ENCODE peak calls at places on chromosomes 4 and X, in seven cellular contexts. One of them, this sample, is unnamed.

GRCh38 chr4:107037188-107037587 is 1.1 kb upstream of the DKK2 start:
- DNase-seq in HepG2: no peak
- DNase-seq in GM12878: no peak
- DNase-seq in A549: no peak
- DNase-seq in H1: no peak
- DNase-seq in endothelial cell of umbilical vein: peak; percentile 43
- DNase-seq in HCT116: no peak
- DNase-seq in this sample: no peak

GRCh38 chr4:84920591-84920990 is 45.9 kb downstream of the WDFY3 start:
- DNase-seq in HepG2: no peak
- DNase-seq in GM12878: no peak
- DNase-seq in A549: no peak
- DNase-seq in H1: no peak
- DNase-seq in endothelial cell of umbilical vein: peak; percentile 65
- DNase-seq in HCT116: no peak
- DNase-seq in this sample: peak; percentile 36

GRCh38 chrX:38375888-38376287 is 23.5 kb downstream of the OTC start:
- DNase-seq in HepG2: no peak
- DNase-seq in GM12878: no peak
- DNase-seq in A549: peak; percentile 11
- DNase-seq in H1: no peak
- DNase-seq in endothelial cell of umbilical vein: peak; percentile 12
- DNase-seq in HCT116: peak; percentile 0
- DNase-seq in this sample: peak; percentile 38

GRCh38 chrX:102966701-102967100 is 29.6 kb downstream of the RAB40AL start:
- DNase-seq in HepG2: no peak
- DNase-seq in GM12878: no peak
- DNase-seq in A549: no peak
- DNase-seq in H1: no peak
- DNase-seq in endothelial cell of umbilical vein: no peak
- DNase-seq in HCT116: no peak
- DNase-seq in this sample: no peak

GRCh38 chrX:137425273-137425902 is 140.5 kb upstream of the ZIC3 start:
- DNase-seq in HepG2: no peak
- DNase-seq in GM12878: no peak
- DNase-seq in A549: no peak
- DNase-seq in H1: no peak
- DNase-seq in endothelial cell of umbilical vein: no peak
- DNase-seq in HCT116: no peak
- DNase-seq in this sample: no peak

GRCh38 chr4:79308087-79308486 is 17.8 kb downstream of the NAA11 start:
- DNase-seq in HepG2: no peak
- DNase-seq in GM12878: no peak
- DNase-seq in A549: no peak
- DNase-seq in H1: no peak
- DNase-seq in endothelial cell of umbilical vein: no peak
- DNase-seq in HCT116: no peak
- DNase-seq in this sample: no peak

GRCh38 chrX:72057331-72057730 is 74.4 kb downstream of the RTL5 start:
- DNase-seq in HepG2: no peak
- DNase-seq in GM12878: no peak
- DNase-seq in A549: no peak
- DNase-seq in H1: no peak
- DNase-seq in endothelial cell of umbilical vein: no peak
- DNase-seq in HCT116: no peak
- DNase-seq in this sample: peak; percentile 76

GRCh38 chrX:20026278-20026677 is 35.4 kb upstream of the BCLAF3 start:
- DNase-seq in HepG2: peak; percentile 50
- DNase-seq in GM12878: no peak
- DNase-seq in A549: peak; percentile 17
- DNase-seq in H1: no peak
- DNase-seq in endothelial cell of umbilical vein: no peak
- DNase-seq in HCT116: no peak
- DNase-seq in this sample: peak; percentile 4

GRCh38 chr4:66575024-66575696 is 904.9 kb upstream of the EPHA5 start:
- DNase-seq in HepG2: peak; percentile 59
- DNase-seq in GM12878: no peak
- DNase-seq in A549: peak; percentile 95
- DNase-seq in H1: no peak
- DNase-seq in endothelial cell of umbilical vein: no peak
- DNase-seq in HCT116: no peak
- DNase-seq in this sample: no peak

GRCh38 chrX:45344597-45344996 is 143.9 kb upstream of the DIPK2B start:
- DNase-seq in HepG2: no peak
- DNase-seq in GM12878: no peak
- DNase-seq in A549: no peak
- DNase-seq in H1: no peak
- DNase-seq in endothelial cell of umbilical vein: no peak
- DNase-seq in HCT116: no peak
- DNase-seq in this sample: no peak

GRCh38 chrX:135625995-135626394 is 87.4 kb upstream of the CT45A1 start:
- DNase-seq in HepG2: peak; percentile 1
- DNase-seq in GM12878: no peak
- DNase-seq in A549: peak; percentile 29
- DNase-seq in H1: no peak
- DNase-seq in endothelial cell of umbilical vein: peak; percentile 1
- DNase-seq in HCT116: peak; percentile 2
- DNase-seq in this sample: peak; percentile 14

GRCh38 chr4:151031831-151032605 is 16.9 kb upstream of the LRBA start:
- DNase-seq in HepG2: no peak
- DNase-seq in GM12878: peak; percentile 54
- DNase-seq in A549: peak; percentile 35
- DNase-seq in H1: no peak
- DNase-seq in endothelial cell of umbilical vein: peak; percentile 97
- DNase-seq in HCT116: no peak
- DNase-seq in this sample: no peak
- H3K4me3 ChIP-seq in HepG2: no peak overlapping the region
- H3K4me3 ChIP-seq in GM12878: peak overlapping the region; percentile 38
- H3K4me3 ChIP-seq in A549: no peak overlapping the region
- H3K4me3 ChIP-seq in H1: no peak overlapping the region
- H3K4me3 ChIP-seq in endothelial cell of umbilical vein: no peak overlapping the region
- H3K4me3 ChIP-seq in HCT116: no peak overlapping the region
- H3K4me3 ChIP-seq in this sample: no peak overlapping the region

GRCh38 chrX:85993539-85994197 is 53.7 kb downstream of the CHM start:
- DNase-seq in HepG2: no peak
- DNase-seq in GM12878: no peak
- DNase-seq in A549: no peak
- DNase-seq in H1: no peak
- DNase-seq in endothelial cell of umbilical vein: peak; percentile 1
- DNase-seq in HCT116: no peak
- DNase-seq in this sample: no peak
- TF ChIP-seq MAX in HepG2: no peak
- TF ChIP-seq MAX in GM12878: no peak
- TF ChIP-seq MAX in A549: no peak
- TF ChIP-seq MAX in H1: no peak
- TF ChIP-seq MAX in endothelial cell of umbilical vein: no peak
- TF ChIP-seq MAX in HCT116: no peak
- TF ChIP-seq MAX in this sample: no peak

GRCh38 chrX:30283456-30284200 is 25.6 kb downstream of the NR0B1 start:
- DNase-seq in HepG2: peak; percentile 22
- DNase-seq in GM12878: no peak
- DNase-seq in A549: peak; percentile 93
- DNase-seq in H1: no peak
- DNase-seq in endothelial cell of umbilical vein: peak; percentile 87
- DNase-seq in HCT116: peak; percentile 75
- DNase-seq in this sample: peak; percentile 69

GRCh38 chrX:30278365-30278764 is 30.8 kb downstream of the NR0B1 start:
- DNase-seq in HepG2: no peak
- DNase-seq in GM12878: no peak
- DNase-seq in A549: no peak
- DNase-seq in H1: no peak
- DNase-seq in endothelial cell of umbilical vein: no peak
- DNase-seq in HCT116: no peak
- DNase-seq in this sample: no peak

GRCh38 chrX:30280428-30280827 is 28.8 kb downstream of the NR0B1 start:
- DNase-seq in HepG2: no peak
- DNase-seq in GM12878: no peak
- DNase-seq in A549: no peak
- DNase-seq in H1: no peak
- DNase-seq in endothelial cell of umbilical vein: no peak
- DNase-seq in HCT116: no peak
- DNase-seq in this sample: no peak

GRCh38 chrX:30282527-30282926 is 26.7 kb downstream of the NR0B1 start:
- DNase-seq in HepG2: no peak
- DNase-seq in GM12878: no peak
- DNase-seq in A549: peak; percentile 45
- DNase-seq in H1: no peak
- DNase-seq in endothelial cell of umbilical vein: peak; percentile 1
- DNase-seq in HCT116: no peak
- DNase-seq in this sample: no peak
- H3K4me3 ChIP-seq in HepG2: no peak overlapping the region
- H3K4me3 ChIP-seq in GM12878: no peak overlapping the region
- H3K4me3 ChIP-seq in A549: no peak overlapping the region
- H3K4me3 ChIP-seq in H1: no peak overlapping the region
- H3K4me3 ChIP-seq in endothelial cell of umbilical vein: no peak overlapping the region
- H3K4me3 ChIP-seq in HCT116: no peak overlapping the region
- H3K4me3 ChIP-seq in this sample: no peak overlapping the region

DNA sequence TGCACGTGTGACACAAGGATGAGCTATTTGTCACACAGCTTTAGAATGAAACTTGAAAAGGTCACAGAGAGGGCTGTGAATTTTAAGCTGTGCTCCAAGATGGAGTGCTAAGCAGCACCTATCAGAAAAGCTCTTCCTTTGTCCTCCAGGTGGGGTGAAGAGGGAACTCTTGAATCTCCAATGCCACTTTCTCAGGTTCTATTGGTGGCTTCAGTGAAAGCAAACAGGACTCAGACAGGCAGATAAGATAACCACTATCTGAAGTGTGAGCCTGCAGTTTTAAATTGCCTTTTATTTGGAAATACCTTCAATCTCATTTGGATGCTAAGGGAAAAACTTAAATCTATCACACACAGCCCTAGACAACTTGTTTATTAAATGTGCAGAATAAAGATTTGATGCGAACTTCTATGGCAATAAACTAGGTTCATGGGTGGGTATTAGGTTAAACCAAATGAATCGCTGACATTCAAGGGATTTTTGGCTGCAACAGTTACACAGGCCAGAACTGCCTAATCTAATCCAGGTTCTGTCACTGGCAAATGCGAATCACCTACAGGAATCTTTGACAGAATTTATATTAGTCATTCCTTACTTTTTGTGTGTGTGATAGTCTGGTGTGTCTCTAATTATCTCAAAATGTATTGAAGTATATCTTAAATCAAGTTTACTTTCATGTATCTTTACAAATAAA is 13.6 kb upstream of the PDGFRA start:
- DNase-seq in HepG2: no peak
- DNase-seq in GM12878: no peak
- DNase-seq in A549: no peak
- DNase-seq in H1: no peak
- DNase-seq in endothelial cell of umbilical vein: no peak
- DNase-seq in HCT116: no peak
- DNase-seq in this sample: no peak
- TF ChIP-seq MAX in HepG2: no peak
- TF ChIP-seq MAX in GM12878: no peak
- TF ChIP-seq MAX in A549: no peak
- TF ChIP-seq MAX in H1: no peak
- TF ChIP-seq MAX in endothelial cell of umbilical vein: no peak
- TF ChIP-seq MAX in HCT116: no peak
- TF ChIP-seq MAX in this sample: no peak

DNA sequence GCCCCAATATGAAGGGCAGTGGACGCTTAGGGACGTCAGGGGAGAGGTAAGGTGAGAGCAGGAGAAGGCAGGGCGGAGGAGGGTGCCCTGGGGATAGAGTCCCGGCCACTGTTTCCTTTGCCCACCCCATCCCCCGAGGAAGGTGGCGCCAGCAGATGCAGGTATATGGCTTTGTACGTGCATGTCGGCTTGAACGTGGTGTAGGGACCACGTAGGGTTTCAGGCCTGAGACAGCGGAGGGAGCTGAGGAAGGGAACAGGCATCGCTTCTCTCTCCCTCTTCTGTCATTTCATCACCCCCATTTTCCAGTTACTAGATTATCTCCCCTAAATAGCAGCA is 97.9 kb downstream of the PHKA2 start:
- DNase-seq in HepG2: no peak
- DNase-seq in GM12878: no peak
- DNase-seq in A549: no peak
- DNase-seq in H1: no peak
- DNase-seq in endothelial cell of umbilical vein: no peak
- DNase-seq in HCT116: no peak
- DNase-seq in this sample: no peak
- H3K4me3 ChIP-seq in HepG2: peak overlapping the region; percentile 23
- H3K4me3 ChIP-seq in GM12878: peak overlapping the region; percentile 47
- H3K4me3 ChIP-seq in A549: peak overlapping the region; percentile 35
- H3K4me3 ChIP-seq in H1: peak overlapping the region; percentile 53
- H3K4me3 ChIP-seq in endothelial cell of umbilical vein: peak overlapping the region; percentile 21
- H3K4me3 ChIP-seq in HCT116: peak overlapping the region; percentile 53
- H3K4me3 ChIP-seq in this sample: peak overlapping the region; percentile 49

DNA sequence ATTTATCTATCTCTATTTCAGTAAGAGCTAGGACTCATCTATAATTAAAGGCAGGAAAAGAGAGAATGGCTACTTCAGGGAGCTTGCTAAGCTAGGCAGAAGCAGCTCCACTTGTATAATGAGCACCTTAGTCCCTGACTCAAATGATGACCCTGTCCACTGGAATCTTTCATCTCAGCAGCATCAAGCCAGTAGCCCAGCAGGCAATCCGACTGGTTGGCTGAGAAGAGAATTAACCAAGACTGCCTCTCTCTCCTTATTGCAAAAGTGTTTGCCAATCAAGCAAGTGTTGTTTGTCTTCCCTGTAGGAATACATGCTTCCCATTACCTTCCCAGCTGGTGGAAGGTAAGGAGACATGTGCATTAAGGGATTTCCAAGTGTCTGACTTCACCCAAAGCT is 3.9 kb upstream of the SPOCK3 start:
- DNase-seq in HepG2: no peak
- DNase-seq in GM12878: no peak
- DNase-seq in A549: no peak
- DNase-seq in H1: no peak
- DNase-seq in endothelial cell of umbilical vein: no peak
- DNase-seq in HCT116: no peak
- DNase-seq in this sample: no peak
- TF ChIP-seq MAX in HepG2: no peak
- TF ChIP-seq MAX in GM12878: no peak
- TF ChIP-seq MAX in A549: no peak
- TF ChIP-seq MAX in H1: no peak
- TF ChIP-seq MAX in endothelial cell of umbilical vein: no peak
- TF ChIP-seq MAX in HCT116: no peak
- TF ChIP-seq MAX in this sample: no peak

DNA sequence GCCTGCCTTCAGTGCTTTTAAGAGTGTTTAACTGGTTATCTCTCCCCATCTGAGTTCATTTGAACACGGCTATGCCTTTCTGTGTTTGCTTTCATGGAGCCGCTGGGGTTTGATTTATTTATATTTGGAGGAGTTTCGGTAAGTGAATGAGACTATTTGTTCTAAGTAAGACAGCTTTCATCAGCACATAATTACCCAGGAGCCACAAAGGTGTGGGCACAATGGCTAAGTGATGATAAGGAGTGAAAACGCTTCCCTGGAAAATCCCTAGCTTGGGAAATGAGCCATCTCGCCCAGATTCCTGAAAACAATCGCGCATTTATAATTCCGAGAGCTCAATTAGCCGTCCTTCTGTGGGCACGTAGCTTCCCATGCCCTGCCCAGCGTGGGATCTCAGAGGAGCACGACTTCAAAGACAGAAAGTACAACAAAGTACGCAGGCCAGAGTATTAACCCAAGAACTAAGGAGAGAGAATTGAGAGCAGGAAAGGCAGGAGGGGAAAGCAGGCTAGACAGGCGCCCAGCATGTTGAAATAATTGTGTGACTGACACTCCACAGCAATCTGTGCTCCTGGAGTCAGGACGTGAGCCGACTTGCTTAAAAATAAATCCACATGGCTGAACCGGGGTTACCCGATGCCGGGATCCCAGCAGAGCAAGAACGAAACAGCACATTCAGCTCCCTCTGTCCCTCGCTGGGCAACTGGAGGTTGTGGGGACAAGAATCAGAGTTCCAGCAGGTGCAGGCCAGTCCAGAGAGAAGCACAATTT is 99.0 kb downstream of the DHRSX start:
- DNase-seq in HepG2: peak; percentile 94
- DNase-seq in GM12878: no peak
- DNase-seq in A549: no peak
- DNase-seq in H1: no peak
- DNase-seq in endothelial cell of umbilical vein: no peak
- DNase-seq in HCT116: peak; percentile 89
- DNase-seq in this sample: no peak
- H3K4me3 ChIP-seq in HepG2: peak overlapping the region; percentile 51
- H3K4me3 ChIP-seq in GM12878: no peak overlapping the region
- H3K4me3 ChIP-seq in A549: no peak overlapping the region
- H3K4me3 ChIP-seq in H1: no peak overlapping the region
- H3K4me3 ChIP-seq in endothelial cell of umbilical vein: no peak overlapping the region
- H3K4me3 ChIP-seq in HCT116: peak overlapping the region; percentile 49
- H3K4me3 ChIP-seq in this sample: no peak overlapping the region

This sample was measured in NB4.